ENCODE peak calls at places on chromosomes 1 and 21, in nine cellular contexts. O, P, I, W, N, F, B, G and X are unnamed samples.
A peak's percentile ranks its signal among the peaks of the same experiment; 100 is the strongest.

GRCh38 chr21:29163381-29164115 is 33.1 kb downstream of the MAP3K7CL start:
- DNase-seq in O (no peak), P (no peak), I (no peak), W (peak; percentile 63), N (no peak), F (no peak), B (no peak), G (no peak), X (no peak)

GRCh38 chr21:41045534-41046268 is 122.3 kb upstream of the BACE2 start:
- DNase-seq in O (no peak), P (no peak), I (peak; percentile 68), W (no peak), N (no peak), F (no peak), B (no peak), G (peak; percentile 61), X (peak; percentile 44)

GRCh38 chr21:38668501-38668900 is 137.2 kb upstream of the ETS2 start:
- DNase-seq in O (no peak), P (no peak), I (no peak), W (no peak), N (no peak), F (no peak), B (no peak), G (no peak), X (no peak)

GRCh38 chr1:10374442-10374860 is 24.4 kb upstream of the PGD start:
- DNase-seq in O (no peak), P (no peak), I (no peak), W (no peak), N (no peak), F (no peak), B (no peak), G (no peak), X (no peak)

GRCh38 chr1:12275370-12275769 is 45.5 kb downstream of the VPS13D start:
- DNase-seq in O (peak; percentile 35), P (no peak), I (peak; percentile 59), W (no peak), N (peak; percentile 35), F (peak; percentile 84), B (no peak), G (peak; percentile 15), X (peak; percentile 71)

GRCh38 chr1:178491721-178492120 is 5.0 kb downstream of the CLEC20A start:
- DNase-seq in O (no peak), P (no peak), I (no peak), W (no peak), N (no peak), F (no peak), B (no peak), G (no peak), X (no peak)

GRCh38 chr1:47183308-47184089 is 6.3 kb downstream of the PDZK1IP1 start:
- DNase-seq in O (no peak), P (no peak), I (no peak), W (no peak), N (no peak), F (peak; percentile 56), B (no peak), G (no peak), X (no peak)

GRCh38 chr1:8520483-8520966 is 202.6 kb downstream of the SLC45A1 start:
- DNase-seq in O (no peak), P (peak; percentile 41), I (no peak), W (no peak), N (no peak), F (no peak), B (no peak), G (no peak), X (no peak)

GRCh38 chr1:168799918-168800605 is 71.1 kb upstream of the DPT start:
- DNase-seq in O (no peak), P (peak; percentile 98), I (no peak), W (no peak), N (no peak), F (no peak), B (no peak), G (no peak), X (no peak)